ENCODE peak calls at places on chromosomes 2 and 18, in nine cellular contexts. L is small intestine; G is upper lobe of right lung; N is heart left ventricle; I is GM23338; W is esophagus squamous epithelium; P is thoracic aorta; J is heart right ventricle; C is naive thymus-derived CD4-positive, alpha-beta T cell. T is an unnamed sample. For H3K27me3 and H3K36me3, the result is how much of the 10 kb centered on the place peaks cover.

GRCh38 chr2:4992226-4992625 is 700.0 kb upstream of the SOX11 start:
- DNase-seq in L (no peak), G (no peak), N (no peak), I (peak), W (no peak), P (no peak), J (no peak), C (no peak), T (no peak)

GRCh38 chr18:6595666-6596065 is 133.8 kb upstream of the ARHGAP28 start:
- DNase-seq in L (no peak), G (no peak), N (no peak), I (no peak), W (no peak), P (no peak), J (no peak), C (no peak), T (no peak)

GRCh38 chr2:219362524-219363164 is 25.1 kb downstream of the DNPEP start:
- DNase-seq in L (no peak), G (no peak), N (peak), I (no peak), W (no peak), P (no peak), J (peak), C (no peak), T (no peak)

GRCh38 chr18:74336656-74337055 is 21.0 kb downstream of the C18orf63 start:
- DNase-seq in L (no peak), G (no peak), N (no peak), I (no peak), W (no peak), P (no peak), J (no peak), C (no peak), T (no peak)

GRCh38 chr2:197461073-197461472 is 7.7 kb downstream of the COQ10B start:
- DNase-seq in L (peak), G (no peak), N (no peak), I (no peak), W (no peak), P (no peak), J (no peak), C (no peak), T (no peak)

GRCh38 chr2:188969236-188970032 is 4.7 kb upstream of the COL3A1 start:
- DNase-seq in L (no peak), G (no peak), N (no peak), I (no peak), W (no peak), P (no peak), J (no peak), C (no peak), T (no peak)

GRCh38 chr2:111694690-111695089 is 189.3 kb downstream of the ANAPC1 start:
- DNase-seq in L (no peak), G (no peak), N (no peak), I (no peak), W (no peak), P (no peak), J (no peak), C (no peak), T (no peak)

GRCh38 chr18:62566199-62566598 is 43.4 kb downstream of the ZCCHC2 start:
- DNase-seq in L (peak), G (no peak), N (peak), I (peak), W (no peak), P (no peak), J (no peak), C (peak), T (no peak)

GRCh38 chr18:58887613-58887963 is 22.9 kb downstream of the ZNF532 start:
- DNase-seq in L (no peak), G (peak), N (peak), I (no peak), W (no peak), P (no peak), J (peak), C (no peak), T (no peak)

GRCh38 chr18:75167759-75168211 is 41.2 kb downstream of the PTGR3 start:
- DNase-seq in L (no peak), G (no peak), N (peak), I (no peak), W (no peak), P (no peak), J (peak), C (no peak), T (no peak)

GRCh38 chr2:37324786-37325624 is at the start of gene PRKD3:
- DNase-seq in L (peak), G (no peak), N (no peak), I (peak), W (no peak), P (no peak), J (peak), C (peak), T (peak)

GRCh38 chr2:134771313-134771801 is 52.6 kb upstream of the TMEM163 start:
- DNase-seq in L (no peak), G (no peak), N (no peak), I (peak), W (no peak), P (no peak), J (no peak), C (no peak), T (no peak)

GRCh38 chr2:230703514-230703913 is 9.1 kb upstream of the CAB39 start:
- DNase-seq in L (no peak), G (no peak), N (no peak), I (no peak), W (no peak), P (no peak), J (no peak), C (no peak), T (no peak)

GRCh38 chr2:85933753-85934594 is 45.2 kb upstream of the ST3GAL5 start:
- DNase-seq in L (no peak), G (no peak), N (no peak), I (no peak), W (no peak), P (no peak), J (no peak), C (no peak), T (no peak)

GRCh38 chr2:61588566-61588965 is 50.4 kb upstream of the XPO1 start:
- DNase-seq in L (no peak), G (no peak), N (no peak), I (no peak), W (no peak), P (no peak), J (no peak), C (no peak), T (no peak)

GRCh38 chr2:295081-295480 is 7.2 kb upstream of the ALKAL2 start:
- DNase-seq in L (no peak), G (no peak), N (no peak), I (no peak), W (no peak), P (no peak), J (no peak), C (no peak), T (no peak)

GRCh38 chr2:2868065-2868464 is 509.6 kb downstream of the EIPR1 start:
- DNase-seq in L (no peak), G (no peak), N (no peak), I (no peak), W (no peak), P (no peak), J (no peak), C (no peak), T (no peak)

GRCh38 chr2:575030-575727 is 102.0 kb downstream of the TMEM18 start:
- DNase-seq in L (no peak), G (no peak), N (no peak), I (no peak), W (no peak), P (no peak), J (no peak), C (no peak), T (no peak)

GRCh38 chr2:8607591-8607990 is 74.3 kb upstream of the ID2 start:
- DNase-seq in L (no peak), G (no peak), N (no peak), I (no peak), W (no peak), P (no peak), J (no peak), C (no peak), T (no peak)

GRCh38 chr2:19982268-19982667 is 7.6 kb downstream of the WDR35 start:
- DNase-seq in L (no peak), G (no peak), N (no peak), I (no peak), W (no peak), P (no peak), J (no peak), C (no peak), T (no peak)

GRCh38 chr2:45918816-45919655 is 267.6 kb downstream of the PRKCE start:
- DNase-seq in L (peak), G (no peak), N (no peak), I (no peak), W (no peak), P (no peak), J (no peak), C (no peak), T (no peak)

GRCh38 chr2:58427572-58428285 is 186.6 kb upstream of the FANCL start:
- DNase-seq in L (peak), G (no peak), N (no peak), I (peak), W (no peak), P (no peak), J (no peak), C (no peak), T (no peak)
- H3K27ac ChIP-seq in L (no peak), G (no peak), N (no peak), I (peak), W (no peak), P (no peak), J (no peak), C (no peak), T (no peak)

GRCh38 chr2:238884122-238884811 is 36.4 kb downstream of the TWIST2 start:
- DNase-seq in L (no peak), G (no peak), N (no peak), I (no peak), W (no peak), P (no peak), J (no peak), C (no peak), T (no peak)
- H3K27me3 ChIP-seq in L (under half), G (under half), N (under half), I (under half), W (under half), P (under half), J (under half), C (under half), T (under half)

DNA sequence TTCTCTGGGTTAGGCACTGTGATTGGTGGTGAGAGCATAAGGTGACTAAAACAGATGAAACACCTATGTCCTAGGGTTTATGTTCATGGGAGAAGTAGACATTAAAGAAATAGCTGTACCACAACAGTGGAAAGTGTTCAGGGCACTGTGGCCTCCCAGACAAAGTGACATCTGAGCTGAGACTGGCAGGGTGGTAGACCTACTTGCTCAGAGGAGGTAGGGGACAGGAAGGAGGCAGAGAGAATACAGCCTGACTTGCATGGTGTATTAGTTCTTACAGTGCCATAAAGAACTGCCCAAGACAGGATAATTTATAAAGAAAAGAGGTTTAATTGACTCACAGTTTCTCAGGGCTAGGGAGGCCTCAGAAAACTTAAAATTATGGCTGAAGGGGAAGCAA is 82.6 kb downstream of the MAPRE2 start:
- DNase-seq in L (no peak), G (no peak), N (no peak), I (no peak), W (no peak), P (no peak), J (no peak), C (no peak), T (no peak)
- H3K36me3 ChIP-seq in L (under half), G (under half), N (under half), I (under half), W (under half), P (under half), J (under half), C (under half), T (under half)

GRCh38 chr2:27738349-27739057 is 33.0 kb upstream of the MRPL33 start:
- DNase-seq in L (peak), G (no peak), N (no peak), I (no peak), W (no peak), P (no peak), J (no peak), C (no peak), T (no peak)
- H3K27ac ChIP-seq in L (peak), G (no peak), N (peak), I (no peak), W (peak), P (no peak), J (peak), C (no peak), T (no peak)

GRCh38 chr2:119158563-119159347 is at the start of gene C1QL2:
- DNase-seq in L (no peak), G (no peak), N (no peak), I (peak), W (no peak), P (no peak), J (no peak), C (no peak), T (no peak)

GRCh38 chr2:119156105-119156890 is 2.3 kb downstream of the C1QL2 start:
- DNase-seq in L (no peak), G (no peak), N (no peak), I (peak), W (no peak), P (no peak), J (no peak), C (no peak), T (no peak)

GRCh38 chr2:119155633-119156032 is 2.9 kb downstream of the C1QL2 start:
- DNase-seq in L (no peak), G (no peak), N (no peak), I (peak), W (no peak), P (no peak), J (no peak), C (no peak), T (no peak)

GRCh38 chr2:119156891-119157773 is 1.4 kb downstream of the C1QL2 start:
- DNase-seq in L (no peak), G (no peak), N (no peak), I (peak), W (no peak), P (no peak), J (no peak), C (no peak), T (no peak)

DNA sequence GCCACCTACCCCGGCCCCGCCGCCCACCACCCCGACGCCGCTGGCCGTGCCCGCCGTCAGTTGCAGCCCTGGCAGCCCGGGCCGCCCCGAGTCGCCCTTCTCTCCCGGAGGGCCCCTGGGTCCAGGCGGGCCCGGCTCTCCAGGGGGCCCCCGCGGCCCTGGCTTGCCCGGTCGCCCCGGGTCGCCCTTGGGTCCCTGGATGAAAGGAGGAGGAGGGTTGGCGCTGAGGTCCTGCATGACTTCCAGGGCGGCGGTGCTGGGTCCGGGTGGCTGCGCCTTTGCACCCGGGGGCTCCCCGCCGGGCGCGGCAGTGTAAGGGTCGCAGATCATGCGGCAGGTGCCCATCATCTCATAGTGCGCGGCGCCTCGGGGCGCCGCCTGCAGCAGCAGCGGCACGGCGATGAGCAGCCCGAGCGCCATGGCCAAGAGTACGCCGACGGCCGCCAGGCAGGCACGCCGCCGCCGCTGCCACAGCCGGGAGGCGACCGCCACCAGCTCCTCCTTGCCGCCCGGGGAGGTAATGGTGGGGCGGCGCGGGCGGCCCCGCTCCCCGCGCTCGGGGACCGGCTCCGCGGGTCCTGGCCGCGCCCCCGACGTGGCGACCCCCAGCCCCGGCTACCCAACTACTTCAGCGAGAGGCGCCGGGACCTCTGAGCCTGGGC is 570 bp downstream of the C1QL2 start:
- DNase-seq in L (no peak), G (no peak), N (no peak), I (peak), W (no peak), P (no peak), J (no peak), C (no peak), T (no peak)
- H3K27me3 ChIP-seq in L (under half), G (half or more), N (half or more), I (half or more), W (under half), P (under half), J (half or more), C (under half), T (under half)

DNA sequence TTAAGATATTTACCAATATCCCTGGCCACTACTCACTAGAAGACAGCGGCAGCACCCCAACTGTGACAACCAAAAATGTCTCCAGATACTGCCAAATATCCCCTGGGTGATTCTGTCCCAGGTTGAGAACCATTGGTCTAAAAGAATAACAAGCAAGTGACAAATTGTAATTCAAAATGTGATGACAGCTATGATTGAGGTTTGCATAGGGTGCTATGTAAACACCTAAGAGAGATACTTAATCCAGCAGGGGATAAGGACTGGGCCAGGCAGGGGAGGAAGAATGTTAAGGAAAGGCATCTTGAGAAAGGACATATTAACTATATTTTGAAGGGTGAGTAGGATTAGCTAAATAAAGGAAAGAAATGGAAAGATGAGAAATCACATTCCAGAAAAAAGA is 38.0 kb upstream of the ENOSF1 start:
- DNase-seq in L (no peak), G (no peak), N (no peak), I (no peak), W (no peak), P (no peak), J (no peak), C (no peak), T (no peak)
- H3K36me3 ChIP-seq in L (under half), G (under half), N (half or more), I (under half), W (half or more), P (under half), J (under half), C (under half), T (under half)

DNA sequence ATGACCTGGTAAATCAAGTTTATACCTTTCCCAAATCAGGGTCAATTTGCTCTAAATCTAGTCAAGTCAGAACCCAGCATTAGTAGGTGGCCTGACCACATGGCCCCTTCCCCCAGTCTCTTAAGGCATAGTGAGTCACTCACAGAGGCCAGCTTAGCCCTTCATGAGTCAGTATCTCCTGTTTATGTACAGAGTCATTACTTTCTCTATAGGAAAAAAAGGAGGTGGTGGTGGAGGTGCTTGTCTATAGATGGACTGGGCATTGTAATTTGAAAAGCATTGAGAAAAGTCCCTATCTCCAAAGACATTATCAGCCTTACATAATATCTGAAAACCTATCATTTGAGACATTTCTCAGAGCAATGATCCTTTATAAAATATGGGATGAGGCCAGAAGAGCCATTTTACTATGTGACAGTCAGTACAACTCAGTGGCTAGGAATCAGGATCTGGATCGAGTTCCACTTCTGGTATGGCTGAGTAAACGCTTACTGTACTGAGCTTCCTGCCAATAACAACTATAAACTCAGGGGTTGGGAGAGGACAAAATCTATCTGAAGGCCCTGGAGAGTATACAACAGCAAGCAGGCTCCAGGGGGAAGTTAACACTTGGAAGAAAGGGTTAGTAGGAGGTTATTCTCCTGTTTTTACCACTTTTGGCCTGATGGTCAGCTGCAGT is 22.5 kb upstream of the SIGLEC15 start:
- DNase-seq in L (no peak), G (no peak), N (no peak), I (no peak), W (no peak), P (peak), J (no peak), C (no peak), T (no peak)
- H3K27ac ChIP-seq in L (no peak), G (no peak), N (no peak), I (no peak), W (no peak), P (peak), J (no peak), C (no peak), T (no peak)

DNA sequence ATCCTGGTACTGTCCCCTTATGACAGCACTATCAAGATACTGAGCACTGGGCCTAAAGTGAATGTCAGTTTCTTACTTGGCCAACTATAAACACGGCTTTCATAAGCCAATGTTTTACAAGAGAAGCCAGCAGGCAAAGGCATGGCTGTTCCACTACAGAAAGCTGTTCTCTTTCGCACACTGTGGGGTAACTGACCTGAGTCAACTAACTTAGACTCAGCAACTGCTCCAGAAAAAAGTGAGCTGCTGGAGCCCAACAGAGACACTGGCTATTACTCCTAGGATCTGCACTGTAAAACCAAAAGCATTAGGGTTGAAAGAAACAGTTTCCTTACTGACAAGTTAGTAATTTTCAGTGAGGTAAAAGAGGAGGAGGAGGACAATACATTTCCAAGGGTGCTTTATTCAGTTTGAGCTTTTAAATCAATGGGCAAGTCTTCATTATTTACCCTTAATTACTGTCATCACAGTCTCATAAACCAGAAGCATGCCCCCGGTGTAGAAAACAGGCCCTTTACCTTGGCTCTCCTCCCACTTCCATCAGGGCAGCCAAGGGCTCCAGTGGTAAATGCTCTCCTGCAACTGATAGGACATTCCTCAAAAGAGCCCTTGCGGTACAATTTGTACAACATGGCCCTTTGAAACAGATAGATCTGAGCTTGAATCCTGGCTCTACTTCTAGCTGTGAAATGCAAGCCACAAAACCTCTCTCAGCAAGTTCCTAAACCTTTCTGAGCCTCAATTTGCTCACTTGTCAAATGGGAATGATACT is 275.7 kb downstream of the PDE11A start:
- DNase-seq in L (no peak), G (no peak), N (peak), I (no peak), W (no peak), P (no peak), J (no peak), C (no peak), T (no peak)
- H3K27me3 ChIP-seq in L (under half), G (under half), N (under half), I (under half), W (under half), P (under half), J (under half), C (under half), T (under half)

GRCh38 chr2:65073879-65074565 is 17.8 kb downstream of the CEP68 start:
- DNase-seq in L (no peak), G (no peak), N (no peak), I (no peak), W (no peak), P (no peak), J (no peak), C (no peak), T (no peak)
- H3K36me3 ChIP-seq in L (under half), G (half or more), N (half or more), I (under half), W (half or more), P (under half), J (under half), C (half or more), T (under half)